ENCODE peak calls at places on chromosomes 11 and 22, in eight cellular contexts. M, W, R, Z, L, C, U and A are unnamed samples.

GRCh38 chr22:47374901-47375575 is 612.6 kb downstream of the TBC1D22A start:
- DNase-seq in U (no peak), R (no peak), M (no peak), C (no peak), W (no peak), L (no peak), Z (no peak), A (no peak)

GRCh38 chr11:112509300-112509699 is 248.6 kb upstream of the PLET1 start:
- DNase-seq in W (no peak), C (no peak), R (no peak), U (no peak), L (no peak), Z (no peak), M (no peak), A (no peak)

GRCh38 chr22:26461188-26461810 is 22.3 kb downstream of the HPS4 start:
- DNase-seq in C (no peak), Z (peak), W (peak), M (no peak), R (no peak), L (peak), U (no peak), A (peak)

GRCh38 chr11:58707767-58708166 is 24.0 kb downstream of the GLYAT start:
- DNase-seq in U (no peak), R (no peak), C (no peak), W (no peak), L (no peak), Z (no peak), M (no peak), A (no peak)

GRCh38 chr22:21624120-21624879 is 5.5 kb downstream of the YDJC start:
- DNase-seq in U (no peak), L (peak), M (no peak), C (no peak), R (peak), W (no peak), Z (peak), A (no peak)

GRCh38 chr11:27085605-27086004 is 45.0 kb downstream of the BBOX1 start:
- DNase-seq in M (no peak), U (no peak), L (no peak), R (no peak), Z (no peak), W (no peak), C (no peak), A (no peak)

GRCh38 chr11:96045622-96046456 is 121.9 kb upstream of the MTMR2 start:
- DNase-seq in Z (no peak), L (peak), W (no peak), U (no peak), M (no peak), C (peak), R (no peak), A (peak)

GRCh38 chr11:107583629-107584195 is 7.2 kb upstream of the ELMOD1 start:
- DNase-seq in C (no peak), L (no peak), W (no peak), U (no peak), Z (peak), R (no peak), M (no peak), A (peak)

GRCh38 chr11:84757711-84758110 is 869.4 kb downstream of the DLG2 start:
- DNase-seq in W (no peak), Z (no peak), R (no peak), L (no peak), C (no peak), M (no peak), U (no peak), A (no peak)

GRCh38 chr11:44868021-44868420 is 82.7 kb downstream of the TP53I11 start:
- DNase-seq in M (no peak), L (no peak), R (no peak), C (no peak), U (no peak), Z (no peak), W (no peak), A (no peak)

GRCh38 chr22:27358096-27358870 is 443.3 kb downstream of the MN1 start:
- DNase-seq in C (no peak), W (no peak), L (no peak), R (no peak), U (no peak), Z (no peak), M (no peak), A (no peak)

GRCh38 chr11:36091256-36091811 is 147.5 kb downstream of the LDLRAD3 start:
- DNase-seq in R (no peak), L (no peak), W (no peak), Z (peak), U (no peak), C (no peak), M (no peak), A (no peak)

GRCh38 chr22:29635734-29636357 is 32.4 kb downstream of the NF2 start:
- DNase-seq in W (peak), Z (peak), L (peak), R (peak), C (no peak), U (peak), M (no peak), A (peak)

GRCh38 chr11:94297967-94298576 is 6.3 kb upstream of the IZUMO1R start:
- DNase-seq in L (no peak), W (no peak), R (no peak), Z (no peak), C (no peak), M (no peak), U (no peak), A (no peak)

GRCh38 chr22:29328566-29329500 is 13.3 kb upstream of the RASL10A start:
- DNase-seq in L (peak), W (no peak), C (no peak), Z (no peak), R (peak), U (no peak), M (no peak), A (no peak)

GRCh38 chr11:44564198-44564597 is 1.3 kb upstream of the CD82 start:
- DNase-seq in Z (no peak), M (no peak), C (no peak), U (no peak), R (no peak), L (no peak), W (no peak), A (no peak)

GRCh38 chr11:69144719-69145365 is 10.9 kb upstream of the SMIM38 start:
- DNase-seq in M (no peak), C (no peak), U (peak), L (no peak), Z (no peak), W (no peak), R (no peak), A (peak)

GRCh38 chr22:28000361-28000760 is 81.3 kb upstream of the PITPNB start:
- DNase-seq in M (no peak), R (no peak), W (no peak), U (no peak), Z (no peak), L (no peak), C (no peak), A (no peak)

GRCh38 chr11:14902650-14903350 is 10.8 kb upstream of the CYP2R1 start:
- DNase-seq in C (no peak), L (no peak), R (no peak), U (no peak), W (no peak), Z (peak), M (no peak), A (peak)

GRCh38 chr22:29877620-29878019 is 5.4 kb upstream of the MTMR3 start:
- DNase-seq in L (no peak), W (no peak), C (no peak), U (no peak), R (no peak), M (no peak), Z (peak), A (peak)

GRCh38 chr11:112106070-112106469 is 19.4 kb downstream of the SDHD start:
- DNase-seq in U (no peak), Z (no peak), R (no peak), L (no peak), C (no peak), W (no peak), M (no peak), A (no peak)

GRCh38 chr11:2860636-2861035 is 24.9 kb downstream of the CDKN1C start:
- DNase-seq in R (no peak), W (no peak), L (no peak), Z (peak), U (no peak), C (no peak), M (no peak), A (no peak)

GRCh38 chr11:7964261-7964660 is 986 bp downstream of the NLRP10 start:
- DNase-seq in C (no peak), Z (no peak), W (no peak), U (no peak), L (no peak), R (no peak), M (no peak), A (no peak)

GRCh38 chr11:2445107-2445947 is 519 bp downstream of the KCNQ1 start:
- DNase-seq in U (no peak), L (peak), Z (no peak), R (no peak), M (no peak), C (no peak), W (no peak), A (no peak)

GRCh38 chr22:16783930-16784354 is 41.3 kb downstream of the XKR3 start:
- DNase-seq in W (no peak), M (no peak), Z (no peak), R (no peak), L (peak), C (no peak), U (no peak), A (no peak)

GRCh38 chr11:111939836-111940604 is 2.9 kb downstream of the DIXDC1 start:
- DNase-seq in C (no peak), L (no peak), W (no peak), U (peak), R (no peak), Z (peak), M (no peak), A (peak)

GRCh38 chr11:35914824-35915223 is 29.0 kb upstream of the LDLRAD3 start:
- DNase-seq in R (no peak), W (no peak), U (no peak), M (no peak), L (no peak), Z (no peak), C (no peak), A (no peak)

GRCh38 chr11:73198677-73199076 is 19.4 kb upstream of the P2RY2 start:
- DNase-seq in U (no peak), M (no peak), L (peak), C (no peak), R (no peak), W (no peak), Z (peak), A (no peak)

GRCh38 chr22:40878937-40879336 is 17.0 kb upstream of the DNAJB7 start:
- DNase-seq in W (no peak), C (no peak), R (no peak), M (no peak), U (no peak), L (no peak), Z (no peak), A (no peak)

GRCh38 chr11:284081-285020 is 4.6 kb upstream of the PGGHG start:
- DNase-seq in Z (no peak), C (no peak), R (no peak), L (peak), M (no peak), W (no peak), U (no peak), A (no peak)

GRCh38 chr11:113514856-113515255 is 39.7 kb upstream of the DRD2 start:
- DNase-seq in R (no peak), U (no peak), Z (no peak), L (no peak), M (no peak), C (no peak), W (no peak), A (no peak)

GRCh38 chr22:40210814-40211213 is 33.1 kb downstream of the TNRC6B start:
- DNase-seq in U (no peak), R (no peak), C (no peak), Z (no peak), L (no peak), M (no peak), W (peak), A (no peak)

GRCh38 chr22:27139935-27140493 is 482.6 kb downstream of the MIAT start:
- DNase-seq in U (peak), C (no peak), Z (peak), L (no peak), R (no peak), M (no peak), W (no peak), A (peak)

GRCh38 chr11:9756461-9756860 is 92.6 kb downstream of the SWAP70 start:
- DNase-seq in L (no peak), U (no peak), M (no peak), Z (no peak), C (no peak), R (no peak), W (peak), A (no peak)